ENCODE peak calls at places on chromosomes 5 and 9, in ten cellular contexts. One of them, this sample, is unnamed. For H3K4me1, the result is how much of the 10 kb centered on the place peaks cover.

GRCh38 chr9:70080481-70081119 is 37.0 kb downstream of the MAMDC2 start:
- DNase-seq in neuronal stem cell: no peak
- DNase-seq in thyroid gland: no peak
- DNase-seq in mammary epithelial cell: peak
- DNase-seq in neural progenitor cell: no peak
- DNase-seq in A673: no peak
- DNase-seq in colonic mucosa: no peak
- DNase-seq in HCT116: no peak
- DNase-seq in transverse colon: no peak
- DNase-seq in CD4-positive, alpha-beta memory T cell: no peak
- DNase-seq in this sample: no peak

GRCh38 chr5:64838376-64838775 is 69.6 kb downstream of the CWC27 start:
- DNase-seq in thyroid gland: no peak
- DNase-seq in A673: no peak
- DNase-seq in transverse colon: no peak
- DNase-seq in colonic mucosa: no peak
- DNase-seq in neuronal stem cell: no peak
- DNase-seq in CD4-positive, alpha-beta memory T cell: no peak
- DNase-seq in neural progenitor cell: no peak
- DNase-seq in HCT116: no peak
- DNase-seq in mammary epithelial cell: no peak
- DNase-seq in this sample: no peak

GRCh38 chr5:116576043-116576713 is 1.6 kb upstream of the SEMA6A start:
- DNase-seq in neural progenitor cell: peak
- DNase-seq in neuronal stem cell: peak
- DNase-seq in transverse colon: peak
- DNase-seq in thyroid gland: peak
- DNase-seq in colonic mucosa: peak
- DNase-seq in A673: peak
- DNase-seq in CD4-positive, alpha-beta memory T cell: no peak
- DNase-seq in HCT116: peak
- DNase-seq in mammary epithelial cell: peak
- DNase-seq in this sample: no peak

GRCh38 chr9:109775516-109775915 is 4.5 kb upstream of the PALM2AKAP2 start:
- DNase-seq in neural progenitor cell: no peak
- DNase-seq in HCT116: no peak
- DNase-seq in CD4-positive, alpha-beta memory T cell: no peak
- DNase-seq in thyroid gland: no peak
- DNase-seq in mammary epithelial cell: peak
- DNase-seq in transverse colon: no peak
- DNase-seq in colonic mucosa: no peak
- DNase-seq in neuronal stem cell: no peak
- DNase-seq in A673: no peak
- DNase-seq in this sample: no peak

GRCh38 chr9:132354645-132355355 is at the start of gene SETX:
- DNase-seq in mammary epithelial cell: peak
- DNase-seq in transverse colon: peak
- DNase-seq in thyroid gland: peak
- DNase-seq in CD4-positive, alpha-beta memory T cell: peak
- DNase-seq in A673: peak
- DNase-seq in HCT116: peak
- DNase-seq in colonic mucosa: peak
- DNase-seq in neural progenitor cell: peak
- DNase-seq in neuronal stem cell: peak
- DNase-seq in this sample: peak

GRCh38 chr5:112685929-112686328 is 51.8 kb upstream of the APC start:
- DNase-seq in neuronal stem cell: no peak
- DNase-seq in neural progenitor cell: no peak
- DNase-seq in CD4-positive, alpha-beta memory T cell: no peak
- DNase-seq in HCT116: no peak
- DNase-seq in mammary epithelial cell: no peak
- DNase-seq in transverse colon: no peak
- DNase-seq in thyroid gland: no peak
- DNase-seq in colonic mucosa: no peak
- DNase-seq in A673: no peak
- DNase-seq in this sample: no peak

GRCh38 chr5:92652735-92653134 is 928.3 kb downstream of the NR2F1-AS1 start:
- DNase-seq in CD4-positive, alpha-beta memory T cell: no peak
- DNase-seq in A673: no peak
- DNase-seq in mammary epithelial cell: no peak
- DNase-seq in neural progenitor cell: no peak
- DNase-seq in HCT116: no peak
- DNase-seq in thyroid gland: no peak
- DNase-seq in neuronal stem cell: no peak
- DNase-seq in transverse colon: no peak
- DNase-seq in colonic mucosa: no peak
- DNase-seq in this sample: no peak

GRCh38 chr5:142807378-142807911 is 37.3 kb downstream of the ARHGAP26 start:
- DNase-seq in neuronal stem cell: no peak
- DNase-seq in HCT116: no peak
- DNase-seq in neural progenitor cell: no peak
- DNase-seq in thyroid gland: no peak
- DNase-seq in A673: no peak
- DNase-seq in colonic mucosa: no peak
- DNase-seq in mammary epithelial cell: no peak
- DNase-seq in CD4-positive, alpha-beta memory T cell: no peak
- DNase-seq in transverse colon: no peak
- DNase-seq in this sample: no peak

GRCh38 chr9:69946800-69947437 is 96.7 kb upstream of the MAMDC2 start:
- DNase-seq in A673: no peak
- DNase-seq in mammary epithelial cell: peak
- DNase-seq in thyroid gland: no peak
- DNase-seq in CD4-positive, alpha-beta memory T cell: no peak
- DNase-seq in transverse colon: no peak
- DNase-seq in neural progenitor cell: no peak
- DNase-seq in neuronal stem cell: no peak
- DNase-seq in HCT116: peak
- DNase-seq in colonic mucosa: no peak
- DNase-seq in this sample: no peak

GRCh38 chr5:131466171-131466766 is 168.8 kb downstream of the RAPGEF6 start:
- DNase-seq in neuronal stem cell: no peak
- DNase-seq in mammary epithelial cell: peak
- DNase-seq in HCT116: no peak
- DNase-seq in neural progenitor cell: no peak
- DNase-seq in A673: peak
- DNase-seq in colonic mucosa: no peak
- DNase-seq in CD4-positive, alpha-beta memory T cell: no peak
- DNase-seq in thyroid gland: no peak
- DNase-seq in transverse colon: no peak
- DNase-seq in this sample: no peak

GRCh38 chr9:137305060-137305787 is 3.2 kb upstream of the NRARP start:
- DNase-seq in mammary epithelial cell: peak
- DNase-seq in thyroid gland: peak
- DNase-seq in CD4-positive, alpha-beta memory T cell: no peak
- DNase-seq in transverse colon: peak
- DNase-seq in colonic mucosa: peak
- DNase-seq in HCT116: no peak
- DNase-seq in neural progenitor cell: peak
- DNase-seq in A673: no peak
- DNase-seq in neuronal stem cell: peak
- DNase-seq in this sample: no peak

GRCh38 chr9:87116492-87116891 is 169.2 kb upstream of the GAS1 start:
- DNase-seq in A673: no peak
- DNase-seq in transverse colon: no peak
- DNase-seq in neural progenitor cell: no peak
- DNase-seq in neuronal stem cell: no peak
- DNase-seq in HCT116: no peak
- DNase-seq in CD4-positive, alpha-beta memory T cell: no peak
- DNase-seq in mammary epithelial cell: no peak
- DNase-seq in thyroid gland: no peak
- DNase-seq in colonic mucosa: no peak
- DNase-seq in this sample: no peak

GRCh38 chr5:124057161-124057814 is 545.3 kb downstream of the CSNK1G3 start:
- DNase-seq in neuronal stem cell: no peak
- DNase-seq in colonic mucosa: peak
- DNase-seq in thyroid gland: peak
- DNase-seq in CD4-positive, alpha-beta memory T cell: no peak
- DNase-seq in neural progenitor cell: no peak
- DNase-seq in mammary epithelial cell: peak
- DNase-seq in transverse colon: peak
- DNase-seq in A673: no peak
- DNase-seq in HCT116: no peak
- DNase-seq in this sample: no peak

GRCh38 chr9:137763271-137763955 is 114.2 kb upstream of the CACNA1B start:
- DNase-seq in HCT116: no peak
- DNase-seq in neuronal stem cell: no peak
- DNase-seq in transverse colon: no peak
- DNase-seq in CD4-positive, alpha-beta memory T cell: no peak
- DNase-seq in thyroid gland: peak
- DNase-seq in A673: no peak
- DNase-seq in mammary epithelial cell: no peak
- DNase-seq in colonic mucosa: no peak
- DNase-seq in neural progenitor cell: no peak
- DNase-seq in this sample: no peak

GRCh38 chr9:110886832-110887231 is 151.4 kb downstream of the LPAR1 start:
- DNase-seq in thyroid gland: no peak
- DNase-seq in CD4-positive, alpha-beta memory T cell: no peak
- DNase-seq in colonic mucosa: no peak
- DNase-seq in mammary epithelial cell: peak
- DNase-seq in transverse colon: no peak
- DNase-seq in neuronal stem cell: no peak
- DNase-seq in A673: no peak
- DNase-seq in neural progenitor cell: no peak
- DNase-seq in HCT116: no peak
- DNase-seq in this sample: no peak

GRCh38 chr5:139061274-139061673 is 136.9 kb downstream of the SIL1 start:
- DNase-seq in thyroid gland: peak
- DNase-seq in neural progenitor cell: no peak
- DNase-seq in CD4-positive, alpha-beta memory T cell: no peak
- DNase-seq in HCT116: no peak
- DNase-seq in colonic mucosa: no peak
- DNase-seq in neuronal stem cell: no peak
- DNase-seq in A673: no peak
- DNase-seq in transverse colon: no peak
- DNase-seq in mammary epithelial cell: peak
- DNase-seq in this sample: peak

DNA sequence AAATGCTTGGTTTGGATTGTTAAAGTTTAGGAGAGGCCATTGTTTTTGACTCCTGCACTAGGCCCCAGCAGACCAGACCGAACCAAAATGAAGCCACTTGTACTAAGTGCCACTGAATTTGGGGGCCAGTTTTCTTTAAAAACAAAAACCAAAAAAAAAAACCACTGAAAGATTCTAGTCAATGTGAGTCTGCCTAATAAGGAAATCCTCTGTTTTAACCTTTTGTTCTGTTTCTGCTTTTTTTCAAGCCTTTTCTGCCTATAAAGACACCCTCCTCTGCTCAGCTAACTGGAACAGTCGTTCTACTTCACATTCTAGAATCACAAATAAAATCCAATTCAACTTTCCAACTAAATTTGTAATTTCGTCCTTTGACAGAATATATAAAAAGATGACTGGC is 64.9 kb downstream of the SERINC5 start:
- DNase-seq in mammary epithelial cell: no peak
- DNase-seq in CD4-positive, alpha-beta memory T cell: no peak
- DNase-seq in thyroid gland: peak
- DNase-seq in neuronal stem cell: no peak
- DNase-seq in neural progenitor cell: no peak
- DNase-seq in transverse colon: no peak
- DNase-seq in colonic mucosa: no peak
- DNase-seq in HCT116: no peak
- DNase-seq in A673: no peak
- DNase-seq in this sample: no peak
- H3K4me1 ChIP-seq in mammary epithelial cell: under half
- H3K4me1 ChIP-seq in CD4-positive, alpha-beta memory T cell: half or more
- H3K4me1 ChIP-seq in thyroid gland: half or more
- H3K4me1 ChIP-seq in neuronal stem cell: under half
- H3K4me1 ChIP-seq in neural progenitor cell: half or more
- H3K4me1 ChIP-seq in transverse colon: half or more
- H3K4me1 ChIP-seq in colonic mucosa: under half
- H3K4me1 ChIP-seq in HCT116: under half
- H3K4me1 ChIP-seq in A673: under half
- H3K4me1 ChIP-seq in this sample: half or more

DNA sequence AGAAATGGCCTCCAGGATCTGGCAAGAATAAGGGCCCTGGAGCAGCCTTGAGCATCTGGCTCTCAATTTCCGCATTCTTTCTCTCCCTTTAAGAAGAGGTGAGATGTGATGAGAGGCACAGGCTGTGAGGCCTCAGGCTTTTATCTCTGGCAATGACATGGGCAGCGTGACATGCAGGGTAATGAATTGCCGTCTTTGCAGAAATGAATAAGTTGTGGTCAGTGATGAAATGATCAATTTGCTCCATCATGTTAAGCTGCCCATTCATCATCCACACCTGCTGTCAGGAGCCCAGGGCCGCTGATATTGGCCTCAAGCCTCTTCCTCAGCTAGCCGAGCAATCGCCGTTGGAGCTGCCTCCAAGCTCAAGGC is 265.3 kb downstream of the TRIM32 start:
- DNase-seq in A673: no peak
- DNase-seq in mammary epithelial cell: peak
- DNase-seq in CD4-positive, alpha-beta memory T cell: no peak
- DNase-seq in colonic mucosa: no peak
- DNase-seq in HCT116: no peak
- DNase-seq in transverse colon: no peak
- DNase-seq in neural progenitor cell: no peak
- DNase-seq in neuronal stem cell: no peak
- DNase-seq in thyroid gland: no peak
- DNase-seq in this sample: no peak
- H3K4me1 ChIP-seq in A673: under half
- H3K4me1 ChIP-seq in mammary epithelial cell: under half
- H3K4me1 ChIP-seq in CD4-positive, alpha-beta memory T cell: under half
- H3K4me1 ChIP-seq in colonic mucosa: under half
- H3K4me1 ChIP-seq in HCT116: under half
- H3K4me1 ChIP-seq in transverse colon: under half
- H3K4me1 ChIP-seq in neural progenitor cell: under half
- H3K4me1 ChIP-seq in neuronal stem cell: under half
- H3K4me1 ChIP-seq in thyroid gland: under half
- H3K4me1 ChIP-seq in this sample: under half

DNA sequence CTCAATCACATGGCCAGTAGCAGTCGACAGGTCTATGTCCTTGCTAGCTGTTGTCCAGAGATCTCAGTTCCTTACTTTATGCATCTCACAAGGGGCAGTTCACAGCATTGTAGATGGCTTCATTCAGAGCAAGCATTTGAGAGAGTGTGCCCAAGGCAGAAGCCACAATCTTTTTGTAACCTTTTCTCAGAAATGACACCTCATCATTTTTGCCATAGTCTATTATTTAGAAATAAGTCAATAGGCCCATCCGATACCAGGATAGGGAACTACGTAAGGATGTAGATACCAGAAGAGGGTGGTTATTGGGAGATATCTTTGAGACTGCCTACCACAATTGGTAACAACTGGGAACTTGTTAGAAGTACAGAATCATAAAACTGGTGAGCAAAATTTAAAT is 37.1 kb downstream of the LURAP1L start:
- DNase-seq in CD4-positive, alpha-beta memory T cell: no peak
- DNase-seq in mammary epithelial cell: no peak
- DNase-seq in transverse colon: no peak
- DNase-seq in HCT116: no peak
- DNase-seq in colonic mucosa: no peak
- DNase-seq in neural progenitor cell: no peak
- DNase-seq in neuronal stem cell: no peak
- DNase-seq in A673: no peak
- DNase-seq in thyroid gland: no peak
- DNase-seq in this sample: no peak
- H3K4me1 ChIP-seq in CD4-positive, alpha-beta memory T cell: under half
- H3K4me1 ChIP-seq in mammary epithelial cell: under half
- H3K4me1 ChIP-seq in transverse colon: under half
- H3K4me1 ChIP-seq in HCT116: under half
- H3K4me1 ChIP-seq in colonic mucosa: under half
- H3K4me1 ChIP-seq in neural progenitor cell: under half
- H3K4me1 ChIP-seq in neuronal stem cell: under half
- H3K4me1 ChIP-seq in A673: under half
- H3K4me1 ChIP-seq in thyroid gland: under half
- H3K4me1 ChIP-seq in this sample: under half

GRCh38 chr9:71886015-71886414 is 25.0 kb downstream of the ABHD17B start:
- DNase-seq in CD4-positive, alpha-beta memory T cell: no peak
- DNase-seq in neural progenitor cell: no peak
- DNase-seq in transverse colon: no peak
- DNase-seq in neuronal stem cell: no peak
- DNase-seq in colonic mucosa: no peak
- DNase-seq in mammary epithelial cell: no peak
- DNase-seq in A673: no peak
- DNase-seq in HCT116: no peak
- DNase-seq in thyroid gland: no peak
- DNase-seq in this sample: no peak
- H3K4me1 ChIP-seq in CD4-positive, alpha-beta memory T cell: under half
- H3K4me1 ChIP-seq in neural progenitor cell: under half
- H3K4me1 ChIP-seq in transverse colon: under half
- H3K4me1 ChIP-seq in neuronal stem cell: under half
- H3K4me1 ChIP-seq in colonic mucosa: under half
- H3K4me1 ChIP-seq in mammary epithelial cell: under half
- H3K4me1 ChIP-seq in A673: under half
- H3K4me1 ChIP-seq in HCT116: under half
- H3K4me1 ChIP-seq in thyroid gland: under half
- H3K4me1 ChIP-seq in this sample: under half